ENCODE peak calls at places on chromosome 22, in five cellular contexts. One of them, this sample, is unnamed. For H4K20me1, the result is how much of the 10 kb centered on the place peaks cover.

GRCh38 chr22:17258015-17258827 is 39.0 kb upstream of the ADA2 start:
- DNase-seq in IMR-90: no peak
- DNase-seq in HCT116: no peak
- DNase-seq in mammary epithelial cell: peak
- DNase-seq in K562: no peak
- DNase-seq in this sample: peak

GRCh38 chr22:35310556-35311550 is 11.2 kb downstream of the TOM1 start:
- DNase-seq in IMR-90: no peak
- DNase-seq in HCT116: no peak
- DNase-seq in mammary epithelial cell: no peak
- DNase-seq in K562: no peak
- DNase-seq in this sample: peak

GRCh38 chr22:41169157-41169556 is 36.0 kb upstream of the L3MBTL2 start:
- DNase-seq in IMR-90: no peak
- DNase-seq in HCT116: no peak
- DNase-seq in mammary epithelial cell: no peak
- DNase-seq in K562: no peak
- DNase-seq in this sample: no peak

GRCh38 chr22:33891992-33892391 is 28.3 kb downstream of the LARGE1 start:
- DNase-seq in IMR-90: no peak
- DNase-seq in HCT116: no peak
- DNase-seq in mammary epithelial cell: no peak
- DNase-seq in K562: no peak
- DNase-seq in this sample: no peak

GRCh38 chr22:22691716-22692701 is 47.6 kb downstream of the GGTLC2 start:
- DNase-seq in IMR-90: no peak
- DNase-seq in HCT116: no peak
- DNase-seq in mammary epithelial cell: no peak
- DNase-seq in K562: no peak
- DNase-seq in this sample: no peak

GRCh38 chr22:28341001-28341400 is 338.6 kb downstream of the TTC28 start:
- DNase-seq in IMR-90: peak
- DNase-seq in HCT116: no peak
- DNase-seq in mammary epithelial cell: peak
- DNase-seq in K562: no peak
- DNase-seq in this sample: no peak

GRCh38 chr22:19732403-19733113 is 9.2 kb downstream of the GP1BB start:
- DNase-seq in IMR-90: no peak
- DNase-seq in HCT116: no peak
- DNase-seq in mammary epithelial cell: no peak
- DNase-seq in K562: no peak
- DNase-seq in this sample: no peak

GRCh38 chr22:47057916-47058585 is 295.6 kb downstream of the TBC1D22A start:
- DNase-seq in IMR-90: no peak
- DNase-seq in HCT116: no peak
- DNase-seq in mammary epithelial cell: no peak
- DNase-seq in K562: no peak
- DNase-seq in this sample: no peak

GRCh38 chr22:35140879-35141745 is 75.2 kb downstream of the ISX start:
- DNase-seq in IMR-90: no peak
- DNase-seq in HCT116: no peak
- DNase-seq in mammary epithelial cell: no peak
- DNase-seq in K562: peak
- DNase-seq in this sample: peak

GRCh38 chr22:27828214-27828587 is 26.6 kb upstream of the MN1 start:
- DNase-seq in IMR-90: no peak
- DNase-seq in HCT116: no peak
- DNase-seq in mammary epithelial cell: no peak
- DNase-seq in K562: no peak
- DNase-seq in this sample: no peak

GRCh38 chr22:44567846-44568493 is 69.9 kb upstream of the RTL6 start:
- DNase-seq in IMR-90: peak
- DNase-seq in HCT116: peak
- DNase-seq in mammary epithelial cell: peak
- DNase-seq in K562: no peak
- DNase-seq in this sample: no peak

GRCh38 chr22:44710474-44711235 is 8.7 kb downstream of the PRR5 start:
- DNase-seq in IMR-90: no peak
- DNase-seq in HCT116: no peak
- DNase-seq in mammary epithelial cell: no peak
- DNase-seq in K562: peak
- DNase-seq in this sample: no peak

GRCh38 chr22:43300891-43301676 is 42.1 kb downstream of the SCUBE1 start:
- DNase-seq in IMR-90: no peak
- DNase-seq in HCT116: no peak
- DNase-seq in mammary epithelial cell: no peak
- DNase-seq in K562: no peak
- DNase-seq in this sample: no peak

GRCh38 chr22:42273855-42274451 is 3.5 kb upstream of the TCF20 start:
- DNase-seq in IMR-90: no peak
- DNase-seq in HCT116: no peak
- DNase-seq in mammary epithelial cell: no peak
- DNase-seq in K562: no peak
- DNase-seq in this sample: peak

GRCh38 chr22:11253000-11253511 is 4274.9 kb upstream of the OR11H1 start:
- DNase-seq in IMR-90: no peak
- DNase-seq in HCT116: no peak
- DNase-seq in mammary epithelial cell: no peak
- DNase-seq in K562: no peak
- DNase-seq in this sample: no peak

GRCh38 chr22:27747396-27748256 is 53.9 kb downstream of the MN1 start:
- DNase-seq in IMR-90: no peak
- DNase-seq in HCT116: no peak
- DNase-seq in mammary epithelial cell: no peak
- DNase-seq in K562: peak
- DNase-seq in this sample: no peak

GRCh38 chr22:19796169-19796568 is 35.6 kb downstream of the TBX1 start:
- DNase-seq in IMR-90: no peak
- DNase-seq in HCT116: no peak
- DNase-seq in mammary epithelial cell: no peak
- DNase-seq in K562: no peak
- DNase-seq in this sample: no peak

GRCh38 chr22:31243339-31244043 is 31.4 kb downstream of the LIMK2 start:
- DNase-seq in IMR-90: no peak
- DNase-seq in HCT116: peak
- DNase-seq in mammary epithelial cell: peak
- DNase-seq in K562: no peak
- DNase-seq in this sample: no peak

GRCh38 chr22:45999379-45999971 is 22.5 kb upstream of the WNT7B start:
- DNase-seq in IMR-90: no peak
- DNase-seq in HCT116: no peak
- DNase-seq in mammary epithelial cell: no peak
- DNase-seq in K562: no peak
- DNase-seq in this sample: no peak

GRCh38 chr22:20839837-20840645 is 18.6 kb downstream of the PI4KA start:
- DNase-seq in IMR-90: no peak
- DNase-seq in HCT116: no peak
- DNase-seq in mammary epithelial cell: no peak
- DNase-seq in K562: peak
- DNase-seq in this sample: no peak

GRCh38 chr22:19958083-19959042 is 16.7 kb upstream of the TXNRD2 start:
- DNase-seq in IMR-90: peak
- DNase-seq in HCT116: no peak
- DNase-seq in mammary epithelial cell: no peak
- DNase-seq in K562: no peak
- DNase-seq in this sample: no peak

GRCh38 chr22:44088976-44089570 is 65.0 kb downstream of the PARVB start:
- DNase-seq in IMR-90: peak
- DNase-seq in HCT116: no peak
- DNase-seq in mammary epithelial cell: peak
- DNase-seq in K562: no peak
- DNase-seq in this sample: no peak

GRCh38 chr22:30408388-30409101 is 11.7 kb downstream of the SEC14L2 start:
- DNase-seq in IMR-90: peak
- DNase-seq in HCT116: no peak
- DNase-seq in mammary epithelial cell: peak
- DNase-seq in K562: no peak
- DNase-seq in this sample: no peak

GRCh38 chr22:44697423-44698179 is 4.4 kb upstream of the PRR5 start:
- DNase-seq in IMR-90: peak
- DNase-seq in HCT116: peak
- DNase-seq in mammary epithelial cell: peak
- DNase-seq in K562: peak
- DNase-seq in this sample: peak

GRCh38 chr22:47030143-47030641 is 267.7 kb downstream of the TBC1D22A start:
- DNase-seq in IMR-90: peak
- DNase-seq in HCT116: no peak
- DNase-seq in mammary epithelial cell: no peak
- DNase-seq in K562: no peak
- DNase-seq in this sample: peak

GRCh38 chr22:46963672-46964545 is 201.5 kb downstream of the TBC1D22A start:
- DNase-seq in IMR-90: no peak
- DNase-seq in HCT116: no peak
- DNase-seq in mammary epithelial cell: no peak
- DNase-seq in K562: no peak
- DNase-seq in this sample: no peak

GRCh38 chr22:43829904-43830851 is 18.1 kb upstream of the EFCAB6 start:
- DNase-seq in IMR-90: peak
- DNase-seq in HCT116: no peak
- DNase-seq in mammary epithelial cell: no peak
- DNase-seq in K562: no peak
- DNase-seq in this sample: no peak

GRCh38 chr22:43464809-43465208 is 53.0 kb downstream of the MPPED1 start:
- DNase-seq in IMR-90: no peak
- DNase-seq in HCT116: no peak
- DNase-seq in mammary epithelial cell: no peak
- DNase-seq in K562: no peak
- DNase-seq in this sample: no peak

GRCh38 chr22:46574993-46575914 is 37.8 kb upstream of the CELSR1 start:
- DNase-seq in IMR-90: no peak
- DNase-seq in HCT116: peak
- DNase-seq in mammary epithelial cell: peak
- DNase-seq in K562: no peak
- DNase-seq in this sample: peak

GRCh38 chr22:20438678-20439492 is 1.3 kb upstream of the SCARF2 start:
- DNase-seq in IMR-90: no peak
- DNase-seq in HCT116: no peak
- DNase-seq in mammary epithelial cell: no peak
- DNase-seq in K562: peak
- DNase-seq in this sample: peak

GRCh38 chr22:48161354-48161753 is 1398.9 kb downstream of the TBC1D22A start:
- DNase-seq in IMR-90: no peak
- DNase-seq in HCT116: no peak
- DNase-seq in mammary epithelial cell: no peak
- DNase-seq in K562: no peak
- DNase-seq in this sample: no peak

GRCh38 chr22:24697671-24698082 is 76.8 kb downstream of the PIWIL3 start:
- DNase-seq in IMR-90: no peak
- DNase-seq in HCT116: no peak
- DNase-seq in mammary epithelial cell: no peak
- DNase-seq in K562: no peak
- DNase-seq in this sample: no peak

GRCh38 chr22:46230262-46230901 is 19.7 kb downstream of the CDPF1 start:
- DNase-seq in IMR-90: no peak
- DNase-seq in HCT116: no peak
- DNase-seq in mammary epithelial cell: no peak
- DNase-seq in K562: no peak
- DNase-seq in this sample: no peak

GRCh38 chr22:44878483-44879300 is 126.3 kb downstream of the ARHGAP8 start:
- DNase-seq in IMR-90: no peak
- DNase-seq in HCT116: no peak
- DNase-seq in mammary epithelial cell: no peak
- DNase-seq in K562: no peak
- DNase-seq in this sample: no peak

GRCh38 chr22:46052801-46053562 is 76.0 kb upstream of the WNT7B start:
- DNase-seq in IMR-90: no peak
- DNase-seq in HCT116: no peak
- DNase-seq in mammary epithelial cell: peak
- DNase-seq in K562: no peak
- DNase-seq in this sample: no peak

GRCh38 chr22:32528984-32529982 is 54.7 kb downstream of the FBXO7 start:
- DNase-seq in IMR-90: peak
- DNase-seq in HCT116: peak
- DNase-seq in mammary epithelial cell: peak
- DNase-seq in K562: peak
- DNase-seq in this sample: peak

GRCh38 chr22:50624347-50625130 is 3.4 kb downstream of the ARSA start:
- DNase-seq in IMR-90: no peak
- DNase-seq in HCT116: no peak
- DNase-seq in mammary epithelial cell: no peak
- DNase-seq in K562: no peak
- DNase-seq in this sample: no peak

DNA sequence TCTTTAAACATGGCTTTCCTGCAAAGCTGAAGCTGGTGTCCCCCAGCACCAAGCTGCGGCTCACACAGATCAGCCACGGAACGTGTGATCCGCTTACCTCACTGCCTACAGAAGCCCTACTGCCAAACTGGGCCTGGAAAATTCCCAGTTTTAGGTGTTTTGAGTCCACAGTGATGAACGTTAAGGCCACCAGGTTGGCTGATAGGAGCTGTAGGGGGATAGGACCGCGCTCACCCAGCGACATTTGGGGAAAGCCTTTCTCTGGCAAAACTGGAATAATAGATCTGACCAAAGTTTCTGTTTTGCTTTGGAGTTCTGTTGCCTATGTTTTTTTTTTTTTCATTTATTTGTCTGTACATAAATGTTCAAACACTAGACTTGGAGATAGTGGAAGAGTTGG is 14.8 kb downstream of the ASPHD2 start:
- DNase-seq in IMR-90: no peak
- DNase-seq in HCT116: no peak
- DNase-seq in mammary epithelial cell: no peak
- DNase-seq in K562: no peak
- DNase-seq in this sample: no peak
- H4K20me1 ChIP-seq in IMR-90: under half
- H4K20me1 ChIP-seq in HCT116: under half
- H4K20me1 ChIP-seq in mammary epithelial cell: under half
- H4K20me1 ChIP-seq in K562: under half
- H4K20me1 ChIP-seq in this sample: under half

GRCh38 chr22:26330971-26331625 is 98.0 kb upstream of the ASPHD2 start:
- DNase-seq in IMR-90: peak
- DNase-seq in HCT116: peak
- DNase-seq in mammary epithelial cell: peak
- DNase-seq in K562: peak
- DNase-seq in this sample: peak
- TF ChIP-seq CTCF in IMR-90: peak
- TF ChIP-seq CTCF in HCT116: peak
- TF ChIP-seq CTCF in mammary epithelial cell: peak
- TF ChIP-seq CTCF in K562: peak
- TF ChIP-seq CTCF in this sample: peak

GRCh38 chr22:36337365-36338130 is 50.2 kb downstream of the MYH9 start:
- DNase-seq in IMR-90: no peak
- DNase-seq in HCT116: no peak
- DNase-seq in mammary epithelial cell: no peak
- DNase-seq in K562: no peak
- DNase-seq in this sample: no peak
- H4K20me1 ChIP-seq in IMR-90: half or more
- H4K20me1 ChIP-seq in HCT116: under half
- H4K20me1 ChIP-seq in mammary epithelial cell: under half
- H4K20me1 ChIP-seq in K562: under half
- H4K20me1 ChIP-seq in this sample: under half

GRCh38 chr22:38214248-38215056 is 12.7 kb downstream of the MAFF start:
- DNase-seq in IMR-90: peak
- DNase-seq in HCT116: no peak
- DNase-seq in mammary epithelial cell: no peak
- DNase-seq in K562: peak
- DNase-seq in this sample: peak
- TF ChIP-seq CTCF in IMR-90: no peak
- TF ChIP-seq CTCF in HCT116: no peak
- TF ChIP-seq CTCF in mammary epithelial cell: no peak
- TF ChIP-seq CTCF in K562: no peak
- TF ChIP-seq CTCF in this sample: peak

This sample was measured in neural progenitor cell.